ENCODE peak calls at places on chromosomes 2 and 18, in ten cellular contexts. I is ovary, E is adrenal gland, U is kidney epithelial cell, T is AG04450, S is stomach, V is fibroblast of pulmonary artery, D is heart right ventricle, A is body of pancreas, N is left lung. Z is an unnamed sample.

GRCh38 chr2:127651987-127652550 is 6.1 kb downstream of the GPR17 start:
- DNase-seq in I (no peak), E (no peak), U (no peak), T (no peak), S (no peak), V (peak), D (peak), A (peak), N (peak), Z (no peak)

GRCh38 chr2:137693521-137693920 is 270.8 kb upstream of the HNMT start:
- DNase-seq in I (no peak), E (no peak), U (no peak), T (no peak), S (no peak), V (peak), D (no peak), A (no peak), N (no peak), Z (no peak)

GRCh38 chr2:188046437-188046836 is 245.2 kb upstream of the GULP1 start:
- DNase-seq in I (no peak), E (no peak), U (no peak), T (no peak), S (no peak), V (peak), D (no peak), A (no peak), N (no peak), Z (no peak)

GRCh38 chr2:167783266-167784070 is 463.9 kb downstream of the STK39 start:
- DNase-seq in I (no peak), E (no peak), U (peak), T (no peak), S (no peak), V (peak), D (no peak), A (no peak), N (no peak), Z (no peak)

GRCh38 chr2:28462122-28462521 is 33.7 kb upstream of the PLB1 start:
- DNase-seq in I (no peak), E (no peak), U (no peak), T (no peak), S (no peak), V (no peak), D (no peak), A (no peak), N (no peak), Z (no peak)

GRCh38 chr2:214808961-214809750 is at the start of gene BARD1:
- DNase-seq in I (peak), E (peak), U (no peak), T (peak), S (peak), V (peak), D (peak), A (peak), N (peak), Z (no peak)

GRCh38 chr2:238954841-238955521 is 107.1 kb downstream of the TWIST2 start:
- DNase-seq in I (no peak), E (no peak), U (no peak), T (no peak), S (no peak), V (no peak), D (no peak), A (no peak), N (no peak), Z (no peak)

GRCh38 chr2:18518116-18519111 is 42.0 kb downstream of the RDH14 start:
- DNase-seq in I (no peak), E (no peak), U (no peak), T (no peak), S (no peak), V (peak), D (no peak), A (no peak), N (no peak), Z (no peak)

GRCh38 chr2:106269591-106270291 is 75.6 kb upstream of the UXS1 start:
- DNase-seq in I (no peak), E (peak), U (no peak), T (no peak), S (peak), V (no peak), D (peak), A (peak), N (peak), Z (no peak)

GRCh38 chr2:96542357-96542977 is 5.9 kb downstream of the ARID5A start:
- DNase-seq in I (no peak), E (no peak), U (no peak), T (no peak), S (no peak), V (no peak), D (no peak), A (no peak), N (peak), Z (no peak)

GRCh38 chr18:59908790-59909189 is 9.0 kb downstream of the PMAIP1 start:
- DNase-seq in I (no peak), E (no peak), U (no peak), T (no peak), S (no peak), V (peak), D (no peak), A (no peak), N (no peak), Z (no peak)

GRCh38 chr18:27879540-27879939 is 297.4 kb downstream of the CDH2 start:
- DNase-seq in I (no peak), E (no peak), U (no peak), T (no peak), S (no peak), V (no peak), D (no peak), A (no peak), N (no peak), Z (no peak)

GRCh38 chr2:226151157-226151556 is 648.5 kb downstream of the IRS1 start:
- DNase-seq in I (peak), E (no peak), U (no peak), T (no peak), S (no peak), V (peak), D (no peak), A (no peak), N (no peak), Z (no peak)

DNA sequence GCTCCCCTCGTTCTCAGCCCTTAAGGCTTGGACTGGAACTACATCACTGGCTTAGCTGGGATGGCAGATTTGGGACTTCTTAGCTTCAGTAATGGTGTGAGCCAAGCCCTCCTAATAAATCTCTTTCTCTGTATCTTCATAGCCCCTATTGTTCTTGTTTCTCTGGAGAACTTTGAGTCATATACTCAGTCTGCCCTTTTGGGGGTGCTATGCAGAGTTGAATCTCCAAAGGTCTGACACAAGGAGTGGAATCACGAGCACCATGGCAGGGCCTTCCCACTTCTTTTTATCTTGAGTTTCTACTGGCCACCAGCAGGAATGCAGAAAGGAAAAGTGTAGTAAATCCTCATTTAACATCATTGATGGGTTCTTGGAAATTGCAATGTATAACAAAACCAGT is 13.3 kb upstream of the TGFA start:
- DNase-seq in I (no peak), E (no peak), U (no peak), T (no peak), S (no peak), V (no peak), D (no peak), A (no peak), N (no peak), Z (no peak)
- TF ChIP-seq CTCF in I (no peak), E (no peak), U (no peak), T (no peak), S (no peak), V (no peak), D (no peak), A (no peak), N (no peak), Z (no peak)

GRCh38 chr18:9150116-9150515 is 13.5 kb downstream of the ANKRD12 start:
- DNase-seq in I (no peak), E (no peak), U (no peak), T (no peak), S (no peak), V (no peak), D (no peak), A (no peak), N (no peak), Z (no peak)
- H3K4me3 ChIP-seq in I (no peak), E (no peak), U (no peak), T (no peak), S (no peak), V (no peak), D (no peak), A (no peak), N (no peak), Z (no peak)

GRCh38 chr2:215950009-215950408 is 63.3 kb downstream of the MREG start:
- DNase-seq in I (no peak), E (no peak), U (peak), T (no peak), S (no peak), V (peak), D (no peak), A (no peak), N (no peak), Z (no peak)
- TF ChIP-seq CTCF in I (no peak), E (peak), U (peak), T (peak), S (no peak), V (peak), D (peak), A (no peak), N (peak), Z (peak)

DNA sequence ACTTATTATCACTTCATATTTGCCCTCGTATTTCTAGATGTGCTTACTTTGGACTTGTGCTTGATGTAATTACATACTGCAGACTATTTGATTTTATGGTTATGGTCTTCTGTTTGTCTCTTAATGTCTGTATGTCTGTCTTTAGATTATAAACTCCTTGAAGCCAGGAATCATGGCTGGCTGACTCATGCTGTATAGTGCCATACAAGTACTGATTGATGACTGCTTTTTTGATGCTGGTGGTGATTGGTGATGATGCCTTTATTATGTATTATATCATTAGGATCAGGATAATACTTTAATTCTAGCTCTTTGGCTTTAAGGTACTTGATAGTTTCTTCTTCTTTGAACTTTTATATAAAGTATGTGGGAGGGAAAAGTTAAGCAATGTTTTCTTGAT is 17.3 kb downstream of the SMCHD1 start:
- DNase-seq in I (no peak), E (no peak), U (no peak), T (no peak), S (no peak), V (no peak), D (no peak), A (no peak), N (no peak), Z (no peak)
- H3K4me3 ChIP-seq in I (no peak), E (no peak), U (no peak), T (no peak), S (no peak), V (no peak), D (no peak), A (no peak), N (no peak), Z (no peak)

Z was measured in AG04449.